ENCODE peak calls at places on chromosomes 4 and X, in seven cellular contexts. S, O, F, C, U, H and Y are unnamed samples.

GRCh38 chrX:131752493-131753198 is 208.8 kb downstream of the OR13H1 start:
- DNase-seq in S (no peak), O (no peak), F (no peak), C (no peak), U (no peak), H (no peak), Y (no peak)

GRCh38 chr4:168151313-168151712 is 59.0 kb downstream of the ANXA10 start:
- DNase-seq in S (no peak), O (no peak), F (peak; percentile 31), C (no peak), U (no peak), H (no peak), Y (no peak)

GRCh38 chr4:185566425-185566824 is 31.1 kb upstream of the PDLIM3 start:
- DNase-seq in S (no peak), O (no peak), F (no peak), C (no peak), U (no peak), H (no peak), Y (no peak)

GRCh38 chr4:138935135-138935795 is 80.3 kb upstream of the NOCT start:
- DNase-seq in S (no peak), O (no peak), F (no peak), C (no peak), U (no peak), H (no peak), Y (no peak)

GRCh38 chr4:150863456-150863855 is 151.6 kb downstream of the LRBA start:
- DNase-seq in S (no peak), O (no peak), F (no peak), C (no peak), U (no peak), H (no peak), Y (no peak)

GRCh38 chr4:113550510-113550909 is 211.0 kb downstream of the CAMK2D start:
- DNase-seq in S (no peak), O (no peak), F (no peak), C (no peak), U (no peak), H (no peak), Y (no peak)

GRCh38 chrX:15515931-15516330 is 15.3 kb downstream of the BMX start:
- DNase-seq in S (no peak), O (no peak), F (no peak), C (no peak), U (no peak), H (no peak), Y (no peak)

GRCh38 chr4:184061582-184061981 is 156.1 kb downstream of the ENPP6 start:
- DNase-seq in S (no peak), O (no peak), F (peak; percentile 49), C (no peak), U (no peak), H (no peak), Y (no peak)

GRCh38 chr4:167119392-167119791 is 114.9 kb downstream of the SPOCK3 start:
- DNase-seq in S (no peak), O (no peak), F (no peak), C (no peak), U (no peak), H (no peak), Y (no peak)

GRCh38 chr4:89737888-89738287 is 99.1 kb downstream of the SNCA start:
- DNase-seq in S (peak; percentile 10), O (no peak), F (no peak), C (no peak), U (no peak), H (no peak), Y (no peak)

GRCh38 chrX:110056419-110056818 is 53.5 kb downstream of the TMEM164 start:
- DNase-seq in S (no peak), O (no peak), F (no peak), C (no peak), U (no peak), H (no peak), Y (no peak)

GRCh38 chrX:21840199-21840557 is 761 bp downstream of the MBTPS2 start:
- DNase-seq in S (no peak), O (no peak), F (no peak), C (no peak), U (no peak), H (no peak), Y (no peak)